ENCODE peak calls at places on chromosomes 13 and 19, in four cellular contexts. L, J, C and Q are unnamed samples.

GRCh38 chr19:8216357-8216756 is 7.2 kb downstream of the CERS4 start:
- DNase-seq in L (no peak), J (no peak), C (no peak), Q (no peak)

GRCh38 chr19:47020132-47020805 is 632 bp downstream of the NPAS1 start:
- DNase-seq in L (no peak), J (no peak), C (no peak), Q (no peak)

GRCh38 chr13:80361883-80362327 is 21.0 kb upstream of the SPRY2 start:
- DNase-seq in L (no peak), J (no peak), C (no peak), Q (no peak)

GRCh38 chr13:23551213-23552008 is 18.8 kb upstream of the TNFRSF19 start:
- DNase-seq in L (no peak), J (no peak), C (no peak), Q (no peak)

GRCh38 chr13:30792257-30793000 is 57.1 kb downstream of the ALOX5AP start:
- DNase-seq in L (no peak), J (peak; percentile 94), C (peak; percentile 92), Q (peak; percentile 56)

GRCh38 chr13:54241719-54242118 is 1213.1 kb downstream of the OLFM4 start:
- DNase-seq in L (no peak), J (no peak), C (no peak), Q (no peak)

GRCh38 chr13:37127706-37128241 is 22.3 kb upstream of the CSNK1A1L start:
- DNase-seq in L (no peak), J (no peak), C (peak; percentile 68), Q (no peak)

GRCh38 chr13:97914537-97914936 is 38.9 kb upstream of the IPO5 start:
- DNase-seq in L (no peak), J (no peak), C (no peak), Q (no peak)

GRCh38 chr13:49627831-49628652 is at the start of gene ARL11:
- DNase-seq in L (no peak), J (no peak), C (no peak), Q (peak; percentile 17)

GRCh38 chr13:41458187-41458938 is 1.0 kb downstream of the RGCC start:
- DNase-seq in L (no peak), J (no peak), C (no peak), Q (no peak)
- TF ChIP-seq CTCF in L (no peak), J (no peak), C (no peak), Q (no peak)

DNA sequence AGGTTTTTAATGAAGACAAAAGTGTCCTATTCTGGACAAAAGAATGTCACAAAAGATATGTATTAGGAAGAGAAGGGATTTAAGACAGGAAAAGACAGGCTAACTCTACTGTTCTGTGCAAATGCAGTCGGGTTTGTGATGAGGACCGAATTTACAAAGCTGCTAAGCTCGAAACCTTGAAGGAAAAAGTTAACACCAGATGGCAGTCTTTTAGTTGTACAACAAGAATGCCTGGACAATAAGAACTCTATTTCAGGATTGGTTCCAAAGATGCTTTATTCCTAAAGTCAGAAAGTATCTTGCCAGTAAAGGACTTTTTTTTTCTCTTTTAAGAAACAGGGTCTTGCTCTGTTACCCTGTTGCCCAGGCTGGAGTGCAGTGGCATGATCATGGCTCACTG is 51.1 kb downstream of the HS6ST3 start:
- DNase-seq in L (peak; percentile 4), J (no peak), C (peak; percentile 14), Q (no peak)
- TF ChIP-seq CTCF in L (peak; percentile 33), J (peak; percentile 24), C (peak; percentile 20), Q (peak; percentile 11)

GRCh38 chr13:41467546-41467945 is 10.2 kb downstream of the RGCC start:
- DNase-seq in L (no peak), J (no peak), C (no peak), Q (no peak)
- TF ChIP-seq CTCF in L (no peak), J (no peak), C (no peak), Q (no peak)

DNA sequence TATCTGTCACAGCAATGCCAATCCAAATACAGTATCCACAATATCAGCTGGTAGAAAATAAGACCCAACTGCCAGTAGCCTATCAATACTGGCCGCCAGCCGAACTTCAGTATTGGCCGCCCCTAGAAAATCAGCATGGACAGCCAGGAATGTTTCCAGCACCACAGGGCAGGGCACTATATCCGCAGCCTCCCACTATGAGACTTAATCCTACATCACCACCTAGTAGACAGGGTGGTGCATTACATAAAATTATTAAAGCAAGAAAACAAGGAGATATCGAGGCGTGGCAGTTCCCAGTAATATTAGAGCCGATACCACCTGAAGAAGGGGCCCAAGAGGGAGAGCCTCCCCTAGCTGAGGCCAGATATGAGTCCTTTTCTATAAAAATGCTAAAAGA is 111.3 kb downstream of the ZNF486 start:
- DNase-seq in L (no peak), J (no peak), C (peak; percentile 29), Q (no peak)
- TF ChIP-seq CTCF in L (no peak), J (peak; percentile 59), C (peak; percentile 38), Q (no peak)

GRCh38 chr13:106535552-106536243 is at the start of gene EFNB2:
- DNase-seq in L (peak; percentile 12), J (peak; percentile 96), C (peak; percentile 91), Q (no peak)

GRCh38 chr13:106534844-106535551 is 464 bp downstream of the EFNB2 start:
- DNase-seq in L (no peak), J (no peak), C (peak; percentile 34), Q (no peak)

GRCh38 chr13:106532111-106532929 is 3.1 kb downstream of the EFNB2 start:
- DNase-seq in L (no peak), J (no peak), C (peak; percentile 57), Q (no peak)

GRCh38 chr13:106533101-106533939 is 2.1 kb downstream of the EFNB2 start:
- DNase-seq in L (no peak), J (peak; percentile 94), C (peak; percentile 85), Q (no peak)

GRCh38 chr13:106533940-106534843 is 1.3 kb downstream of the EFNB2 start:
- DNase-seq in L (no peak), J (peak; percentile 88), C (peak; percentile 84), Q (no peak)
- TF ChIP-seq CTCF in L (no peak), J (no peak), C (peak; percentile 15), Q (no peak)

DNA sequence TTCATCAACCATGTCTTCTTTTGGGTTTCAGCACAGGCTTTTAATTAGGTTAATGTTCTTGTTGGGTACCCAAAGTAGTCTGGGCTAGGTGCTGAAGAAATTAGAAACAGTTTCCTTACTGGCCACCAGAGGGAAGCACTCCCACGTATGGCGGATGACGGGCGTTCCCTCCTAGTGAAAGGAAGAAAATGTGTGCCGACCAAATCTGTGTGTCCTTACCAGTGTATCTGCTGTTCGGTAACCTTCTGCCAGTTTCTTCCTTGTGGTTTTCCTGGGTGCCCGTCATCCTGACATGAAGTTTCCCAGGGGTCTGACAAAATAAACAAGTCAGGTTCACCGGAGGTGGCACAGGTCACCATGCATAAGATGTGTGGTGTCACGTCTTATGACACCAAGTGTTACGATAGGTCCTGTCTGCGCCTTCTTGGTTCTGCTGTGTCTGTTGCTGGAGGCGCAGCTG is 6.0 kb upstream of the WDR88 start:
- DNase-seq in L (peak; percentile 58), J (no peak), C (peak; percentile 73), Q (peak; percentile 21)
- TF ChIP-seq CTCF in L (peak; percentile 97), J (peak; percentile 85), C (peak; percentile 84), Q (peak; percentile 75)